ENCODE peak calls at places on chromosomes 2 and 18, in seven cellular contexts. G, M, V, D, T, U and E are unnamed samples.

GRCh38 chr2:43217228-43218220 is 8.9 kb downstream of the ZFP36L2 start:
- DNase-seq in G (no peak), M (no peak), V (no peak), D (no peak), T (peak), U (peak), E (no peak)

GRCh38 chr2:83462881-83463280 is 996.2 kb downstream of the SUCLG1 start:
- DNase-seq in G (no peak), M (no peak), V (no peak), D (no peak), T (no peak), U (no peak), E (no peak)

GRCh38 chr2:42567389-42567788 is 1.0 kb upstream of the MTA3 start:
- DNase-seq in G (no peak), M (no peak), V (no peak), D (no peak), T (peak), U (peak), E (no peak)

GRCh38 chr2:43075906-43076585 is 150.4 kb downstream of the ZFP36L2 start:
- DNase-seq in G (no peak), M (no peak), V (no peak), D (peak), T (peak), U (peak), E (no peak)

GRCh38 chr18:34631071-34631470 is 79.0 kb upstream of the DTNA start:
- DNase-seq in G (no peak), M (no peak), V (no peak), D (no peak), T (no peak), U (no peak), E (no peak)

GRCh38 chr18:35580748-35581534 is 599 bp upstream of the GALNT1 start:
- DNase-seq in G (peak), M (peak), V (peak), D (peak), T (peak), U (peak), E (no peak)

GRCh38 chr2:76998713-76999112 is 523.5 kb downstream of the LRRTM4 start:
- DNase-seq in G (no peak), M (no peak), V (no peak), D (no peak), T (peak), U (no peak), E (no peak)

GRCh38 chr2:45889620-45890019 is 238.1 kb downstream of the PRKCE start:
- DNase-seq in G (no peak), M (no peak), V (no peak), D (no peak), T (no peak), U (no peak), E (no peak)

GRCh38 chr18:26502834-26503233 is 45.5 kb downstream of the KCTD1 start:
- DNase-seq in G (no peak), M (no peak), V (no peak), D (no peak), T (no peak), U (no peak), E (no peak)

GRCh38 chr2:95036491-95037289 is 11.2 kb downstream of the MAL start:
- DNase-seq in G (no peak), M (no peak), V (no peak), D (no peak), T (no peak), U (no peak), E (no peak)

GRCh38 chr2:156340818-156341481 is 8.4 kb upstream of the NR4A2 start:
- DNase-seq in G (no peak), M (no peak), V (no peak), D (no peak), T (no peak), U (peak), E (no peak)

GRCh38 chr18:54957987-54958386 is 1.3 kb downstream of the CCDC68 start:
- DNase-seq in G (peak), M (no peak), V (no peak), D (no peak), T (peak), U (peak), E (no peak)

GRCh38 chr2:54065411-54065810 is 50.0 kb upstream of the ACYP2 start:
- DNase-seq in G (no peak), M (no peak), V (no peak), D (no peak), T (peak), U (peak), E (no peak)

GRCh38 chr2:230793573-230794359 is 71.0 kb upstream of the ITM2C start:
- DNase-seq in G (no peak), M (peak), V (peak), D (peak), T (peak), U (peak), E (peak)

GRCh38 chr2:45380131-45380836 is 230.8 kb downstream of the SRBD1 start:
- DNase-seq in G (peak), M (no peak), V (no peak), D (no peak), T (peak), U (no peak), E (no peak)

GRCh38 chr18:11581286-11581685 is 28.1 kb upstream of the SLC35G4 start:
- DNase-seq in G (no peak), M (no peak), V (no peak), D (no peak), T (no peak), U (no peak), E (no peak)

GRCh38 chr2:166234112-166234846 is 106.5 kb upstream of the SCN1A start:
- DNase-seq in G (no peak), M (no peak), V (no peak), D (no peak), T (peak), U (peak), E (no peak)
- H3K4me3 ChIP-seq in G (no peak), M (no peak), V (no peak), D (no peak), T (no peak), U (no peak), E (no peak)

GRCh38 chr2:68367918-68368656 is 3.0 kb downstream of the PLEK start:
- DNase-seq in G (no peak), M (no peak), V (no peak), D (no peak), T (no peak), U (no peak), E (no peak)

GRCh38 chr2:68368657-68369339 is 3.7 kb downstream of the PLEK start:
- DNase-seq in G (no peak), M (no peak), V (no peak), D (peak), T (peak), U (peak), E (no peak)

GRCh38 chr2:68363731-68364130 is 1.4 kb upstream of the PLEK start:
- DNase-seq in G (no peak), M (no peak), V (no peak), D (no peak), T (no peak), U (no peak), E (no peak)

GRCh38 chr2:68365087-68365486 is at the start of gene PLEK:
- DNase-seq in G (no peak), M (no peak), V (peak), D (peak), T (no peak), U (peak), E (no peak)

GRCh38 chr2:68366083-68366560 is 1.0 kb downstream of the PLEK start:
- DNase-seq in G (no peak), M (no peak), V (no peak), D (no peak), T (no peak), U (no peak), E (no peak)
- H3K4me3 ChIP-seq in G (no peak), M (no peak), V (peak), D (no peak), T (no peak), U (no peak), E (peak)

GRCh38 chr2:108625186-108625827 is 91.0 kb downstream of the LIMS1 start:
- DNase-seq in G (no peak), M (no peak), V (no peak), D (no peak), T (no peak), U (no peak), E (no peak)

GRCh38 chr2:108627911-108628567 is 91.2 kb upstream of the RANBP2 start:
- DNase-seq in G (no peak), M (no peak), V (no peak), D (no peak), T (no peak), U (no peak), E (no peak)

GRCh38 chr2:108629417-108629816 is 89.9 kb upstream of the RANBP2 start:
- DNase-seq in G (no peak), M (no peak), V (no peak), D (no peak), T (no peak), U (no peak), E (no peak)

GRCh38 chr2:108625828-108626195 is 91.5 kb downstream of the LIMS1 start:
- DNase-seq in G (no peak), M (no peak), V (no peak), D (no peak), T (no peak), U (no peak), E (no peak)

DNA sequence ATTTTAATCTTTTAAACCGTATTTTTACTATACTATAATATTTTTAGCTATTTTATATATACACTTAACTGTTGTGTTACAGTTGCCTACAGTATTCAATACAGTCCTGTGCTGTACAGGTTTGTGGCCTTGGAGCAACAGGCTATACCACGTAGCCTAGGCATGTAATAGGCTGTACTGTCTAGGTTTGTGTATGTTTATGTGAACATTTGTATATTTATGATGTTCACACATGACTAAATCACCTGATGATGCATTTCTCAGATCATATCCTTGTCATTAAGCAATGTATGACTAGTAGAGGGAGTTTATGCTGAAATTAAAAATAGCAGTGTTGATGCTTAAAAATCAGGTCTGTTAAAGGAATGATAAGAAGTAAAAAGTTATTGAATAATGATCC is 92.3 kb upstream of the RANBP2 start:
- DNase-seq in G (no peak), M (no peak), V (no peak), D (no peak), T (no peak), U (no peak), E (no peak)
- H3K4me3 ChIP-seq in G (no peak), M (no peak), V (no peak), D (no peak), T (no peak), U (no peak), E (no peak)

GRCh38 chr2:25043241-25043867 is 1.5 kb downstream of the EFR3B start:
- DNase-seq in G (no peak), M (no peak), V (no peak), D (no peak), T (peak), U (peak), E (no peak)

GRCh38 chr2:25039126-25039525 is 2.8 kb upstream of the EFR3B start:
- DNase-seq in G (no peak), M (no peak), V (no peak), D (no peak), T (no peak), U (no peak), E (no peak)

GRCh38 chr2:25041928-25042320 is at the start of gene EFR3B:
- DNase-seq in G (peak), M (peak), V (peak), D (peak), T (peak), U (peak), E (peak)

GRCh38 chr2:25042321-25043240 is 705 bp downstream of the EFR3B start:
- DNase-seq in G (peak), M (no peak), V (peak), D (no peak), T (peak), U (peak), E (no peak)

GRCh38 chr2:25041307-25041927 is 459 bp upstream of the EFR3B start:
- DNase-seq in G (peak), M (peak), V (peak), D (peak), T (peak), U (peak), E (no peak)
- H3K4me3 ChIP-seq in G (peak), M (peak), V (peak), D (peak), T (peak), U (peak), E (peak)

GRCh38 chr2:129133692-129134641 is 815.3 kb upstream of the HS6ST1 start:
- DNase-seq in G (no peak), M (no peak), V (no peak), D (no peak), T (no peak), U (no peak), E (no peak)
- H3K4me3 ChIP-seq in G (no peak), M (no peak), V (no peak), D (no peak), T (no peak), U (no peak), E (no peak)